ENCODE peak calls at places on chromosomes 5 and 9, in six cellular contexts. One of them, this sample, is unnamed.
A peak's percentile ranks its signal among the peaks of the same experiment; 100 is the strongest.

GRCh38 chr5:4868140-4868735 is 271.9 kb upstream of the ADAMTS16 start:
- DNase-seq in SJSA1: peak; percentile 39
- DNase-seq in lower lobe of right lung: peak; percentile 53
- DNase-seq in aorta: no peak
- DNase-seq in upper lobe of right lung: no peak
- DNase-seq in colonic mucosa: peak; percentile 54
- DNase-seq in this sample: no peak

GRCh38 chr5:135185461-135186075 is 151.5 kb upstream of the PITX1 start:
- DNase-seq in lower lobe of right lung: no peak
- DNase-seq in aorta: no peak
- DNase-seq in colonic mucosa: peak; percentile 48
- DNase-seq in upper lobe of right lung: no peak
- DNase-seq in SJSA1: peak; percentile 41
- DNase-seq in this sample: no peak

GRCh38 chr5:148457183-148457620 is 73.4 kb downstream of the FBXO38 start:
- DNase-seq in lower lobe of right lung: no peak
- DNase-seq in SJSA1: no peak
- DNase-seq in upper lobe of right lung: no peak
- DNase-seq in aorta: no peak
- DNase-seq in colonic mucosa: no peak
- DNase-seq in this sample: no peak

GRCh38 chr9:124788542-124789217 is 11.7 kb downstream of the OLFML2A start:
- DNase-seq in colonic mucosa: no peak
- DNase-seq in aorta: no peak
- DNase-seq in SJSA1: no peak
- DNase-seq in lower lobe of right lung: no peak
- DNase-seq in upper lobe of right lung: peak; percentile 16
- DNase-seq in this sample: peak; percentile 32

GRCh38 chr9:77028478-77028877 is 9.0 kb downstream of the FOXB2 start:
- DNase-seq in SJSA1: no peak
- DNase-seq in colonic mucosa: no peak
- DNase-seq in aorta: no peak
- DNase-seq in lower lobe of right lung: no peak
- DNase-seq in upper lobe of right lung: no peak
- DNase-seq in this sample: no peak

GRCh38 chr5:11182441-11183080 is 421.5 kb upstream of the DAP start:
- DNase-seq in lower lobe of right lung: no peak
- DNase-seq in colonic mucosa: no peak
- DNase-seq in aorta: no peak
- DNase-seq in upper lobe of right lung: no peak
- DNase-seq in SJSA1: peak; percentile 49
- DNase-seq in this sample: no peak

GRCh38 chr9:114141553-114142548 is 13.5 kb upstream of the COL27A1 start:
- DNase-seq in aorta: no peak
- DNase-seq in colonic mucosa: no peak
- DNase-seq in upper lobe of right lung: no peak
- DNase-seq in lower lobe of right lung: no peak
- DNase-seq in SJSA1: no peak
- DNase-seq in this sample: no peak

GRCh38 chr5:139388198-139388821 is 1.4 kb downstream of the MZB1 start:
- DNase-seq in aorta: no peak
- DNase-seq in colonic mucosa: peak; percentile 89
- DNase-seq in lower lobe of right lung: no peak
- DNase-seq in upper lobe of right lung: peak; percentile 63
- DNase-seq in SJSA1: no peak
- DNase-seq in this sample: no peak

GRCh38 chr9:121331992-121332685 is 37.9 kb downstream of the STOM start:
- DNase-seq in aorta: peak; percentile 54
- DNase-seq in lower lobe of right lung: no peak
- DNase-seq in colonic mucosa: no peak
- DNase-seq in upper lobe of right lung: no peak
- DNase-seq in SJSA1: peak; percentile 12
- DNase-seq in this sample: no peak

GRCh38 chr9:79246170-79246569 is 325.6 kb upstream of the TLE4 start:
- DNase-seq in SJSA1: no peak
- DNase-seq in aorta: no peak
- DNase-seq in lower lobe of right lung: no peak
- DNase-seq in colonic mucosa: no peak
- DNase-seq in upper lobe of right lung: no peak
- DNase-seq in this sample: no peak

GRCh38 chr5:96250782-96251181 is 182.3 kb downstream of the PCSK1 start:
- DNase-seq in aorta: no peak
- DNase-seq in SJSA1: no peak
- DNase-seq in lower lobe of right lung: no peak
- DNase-seq in upper lobe of right lung: no peak
- DNase-seq in colonic mucosa: no peak
- DNase-seq in this sample: no peak

GRCh38 chr5:88692979-88693932 is 189.7 kb downstream of the MEF2C start:
- DNase-seq in upper lobe of right lung: no peak
- DNase-seq in aorta: no peak
- DNase-seq in colonic mucosa: no peak
- DNase-seq in lower lobe of right lung: no peak
- DNase-seq in SJSA1: no peak
- DNase-seq in this sample: no peak

GRCh38 chr5:88688981-88689661 is 193.9 kb downstream of the MEF2C start:
- DNase-seq in upper lobe of right lung: no peak
- DNase-seq in SJSA1: no peak
- DNase-seq in lower lobe of right lung: no peak
- DNase-seq in colonic mucosa: no peak
- DNase-seq in aorta: no peak
- DNase-seq in this sample: no peak

GRCh38 chr5:88689662-88690351 is 193.2 kb downstream of the MEF2C start:
- DNase-seq in colonic mucosa: no peak
- DNase-seq in SJSA1: no peak
- DNase-seq in aorta: no peak
- DNase-seq in lower lobe of right lung: no peak
- DNase-seq in upper lobe of right lung: no peak
- DNase-seq in this sample: no peak

GRCh38 chr5:88691945-88692868 is 190.8 kb downstream of the MEF2C start:
- DNase-seq in colonic mucosa: no peak
- DNase-seq in SJSA1: no peak
- DNase-seq in upper lobe of right lung: no peak
- DNase-seq in lower lobe of right lung: no peak
- DNase-seq in aorta: no peak
- DNase-seq in this sample: no peak

DNA sequence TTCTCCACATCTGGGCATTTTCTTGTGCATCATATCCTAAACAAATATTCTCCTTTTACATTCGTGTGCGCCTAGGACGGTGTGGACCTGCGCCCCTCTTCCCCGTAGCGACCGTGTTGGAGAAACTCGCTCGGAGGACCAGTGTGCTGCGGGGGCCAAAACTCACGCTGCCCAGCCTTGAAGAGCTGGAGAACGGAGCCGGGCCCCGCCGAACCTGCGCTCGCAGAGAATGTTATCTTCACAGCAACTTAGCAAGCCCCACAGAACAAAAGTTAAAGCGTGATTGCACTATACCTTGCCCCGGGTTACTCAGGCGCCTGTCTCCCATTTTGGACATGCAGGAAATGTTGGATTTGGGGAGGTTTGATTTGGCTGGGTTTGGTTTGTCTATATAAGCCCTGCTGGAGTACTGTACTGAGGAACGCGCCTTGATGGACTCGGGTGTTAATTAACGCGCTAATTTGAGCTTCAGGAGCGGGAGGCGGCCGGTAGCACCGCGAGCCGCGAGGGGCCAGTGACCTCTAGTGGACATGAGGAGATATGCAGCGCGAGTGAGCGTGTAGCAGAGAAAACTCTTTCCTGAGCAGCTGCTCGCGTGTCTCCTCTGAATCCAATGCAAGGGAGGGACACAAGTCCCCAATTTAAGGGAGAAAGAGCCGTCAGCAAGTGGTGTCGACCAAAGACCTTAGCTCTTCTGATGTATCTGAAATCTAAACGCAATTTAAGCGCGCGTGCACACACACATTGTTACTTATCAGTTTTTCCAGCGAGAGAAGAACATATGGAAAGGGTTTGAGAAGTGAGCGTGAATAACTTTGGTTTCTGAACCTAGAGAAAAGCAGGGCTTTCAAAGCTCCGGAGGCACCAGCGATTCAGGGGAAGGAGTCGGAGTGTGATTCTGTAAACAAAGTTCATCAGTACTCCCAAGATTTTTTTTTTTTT is 192.1 kb downstream of the MEF2C start:
- DNase-seq in SJSA1: peak; percentile 72
- DNase-seq in upper lobe of right lung: peak; percentile 80
- DNase-seq in lower lobe of right lung: peak; percentile 82
- DNase-seq in colonic mucosa: peak; percentile 70
- DNase-seq in aorta: peak; percentile 67
- DNase-seq in this sample: peak; percentile 55
- H3K27me3 ChIP-seq in SJSA1: no peaks in the 10 kb centered on the region
- H3K27me3 ChIP-seq in upper lobe of right lung: peaks cover 100% of the 10 kb centered on the region
- H3K27me3 ChIP-seq in lower lobe of right lung: peaks cover 99% of the 10 kb centered on the region
- H3K27me3 ChIP-seq in colonic mucosa: peaks cover 96% of the 10 kb centered on the region
- H3K27me3 ChIP-seq in aorta: peaks cover 2% of the 10 kb centered on the region
- H3K27me3 ChIP-seq in this sample: no peaks in the 10 kb centered on the region

DNA sequence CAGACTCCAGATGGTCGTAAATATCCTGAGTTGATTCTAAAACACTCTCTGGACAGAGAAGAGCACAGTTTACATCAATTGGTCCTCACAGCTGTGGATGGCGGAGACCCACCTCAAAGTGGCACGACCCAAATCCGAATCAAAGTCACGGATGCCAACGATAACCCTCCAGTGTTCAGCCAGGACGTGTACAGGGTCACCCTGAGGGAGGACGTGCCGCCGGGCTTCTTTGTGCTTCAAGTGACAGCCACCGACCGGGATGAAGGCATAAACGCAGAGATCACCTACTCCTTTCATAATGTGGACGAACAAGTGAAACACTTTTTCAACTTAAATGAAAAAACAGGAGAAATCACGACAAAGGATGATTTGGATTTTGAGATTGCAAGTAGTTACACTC is 891 bp downstream of the PCDHGB2 start:
- DNase-seq in SJSA1: no peak
- DNase-seq in upper lobe of right lung: no peak
- DNase-seq in aorta: no peak
- DNase-seq in colonic mucosa: no peak
- DNase-seq in lower lobe of right lung: no peak
- DNase-seq in this sample: no peak
- H3K9me3 ChIP-seq in SJSA1: peaks cover 32% of the 10 kb centered on the region
- H3K9me3 ChIP-seq in upper lobe of right lung: peaks cover 27% of the 10 kb centered on the region
- H3K9me3 ChIP-seq in aorta: peaks cover 46% of the 10 kb centered on the region
- H3K9me3 ChIP-seq in colonic mucosa: no peaks in the 10 kb centered on the region
- H3K9me3 ChIP-seq in lower lobe of right lung: peaks cover 78% of the 10 kb centered on the region
- H3K9me3 ChIP-seq in this sample: peaks cover 91% of the 10 kb centered on the region

DNA sequence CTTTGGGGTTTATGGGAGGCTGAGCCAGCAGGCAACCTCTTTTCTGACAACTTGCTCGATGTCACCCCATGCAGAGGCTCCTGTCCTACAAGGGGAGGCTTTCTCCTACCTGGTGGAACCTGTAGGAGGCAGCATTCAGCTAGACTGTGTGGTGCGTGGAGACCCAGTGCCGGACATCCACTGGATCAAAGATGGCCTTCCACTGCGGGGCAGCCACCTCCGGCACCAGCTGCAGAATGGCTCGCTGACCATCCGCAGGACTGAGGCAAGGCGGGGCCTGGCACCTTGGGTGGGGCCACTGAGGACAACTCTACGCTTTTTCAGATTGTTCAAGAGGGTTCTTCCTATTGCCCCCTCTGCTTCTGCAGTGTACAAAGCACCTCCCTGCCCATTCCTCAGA is 36.1 kb upstream of the ASS1 start:
- DNase-seq in aorta: no peak
- DNase-seq in SJSA1: no peak
- DNase-seq in lower lobe of right lung: no peak
- DNase-seq in colonic mucosa: no peak
- DNase-seq in upper lobe of right lung: no peak
- DNase-seq in this sample: no peak
- H3K27me3 ChIP-seq in aorta: no peaks in the 10 kb centered on the region
- H3K27me3 ChIP-seq in SJSA1: no peaks in the 10 kb centered on the region
- H3K27me3 ChIP-seq in lower lobe of right lung: no peaks in the 10 kb centered on the region
- H3K27me3 ChIP-seq in colonic mucosa: no peaks in the 10 kb centered on the region
- H3K27me3 ChIP-seq in upper lobe of right lung: no peaks in the 10 kb centered on the region
- H3K27me3 ChIP-seq in this sample: no peaks in the 10 kb centered on the region

GRCh38 chr5:119257613-119258012 is 98.2 kb upstream of the TNFAIP8 start:
- DNase-seq in colonic mucosa: no peak
- DNase-seq in aorta: no peak
- DNase-seq in SJSA1: no peak
- DNase-seq in upper lobe of right lung: no peak
- DNase-seq in lower lobe of right lung: no peak
- DNase-seq in this sample: no peak
- H3K9me3 ChIP-seq in colonic mucosa: no peaks in the 10 kb centered on the region
- H3K9me3 ChIP-seq in aorta: no peaks in the 10 kb centered on the region
- H3K9me3 ChIP-seq in SJSA1: peaks cover 8% of the 10 kb centered on the region
- H3K9me3 ChIP-seq in upper lobe of right lung: no peaks in the 10 kb centered on the region
- H3K9me3 ChIP-seq in lower lobe of right lung: peaks cover 4% of the 10 kb centered on the region
- H3K9me3 ChIP-seq in this sample: peaks cover 6% of the 10 kb centered on the region

GRCh38 chr5:32017638-32018429 is 156.3 kb downstream of the GOLPH3 start:
- DNase-seq in lower lobe of right lung: no peak
- DNase-seq in SJSA1: no peak
- DNase-seq in aorta: no peak
- DNase-seq in upper lobe of right lung: no peak
- DNase-seq in colonic mucosa: no peak
- DNase-seq in this sample: no peak

GRCh38 chr5:32008746-32009145 is 165.4 kb downstream of the GOLPH3 start:
- DNase-seq in lower lobe of right lung: no peak
- DNase-seq in aorta: no peak
- DNase-seq in colonic mucosa: no peak
- DNase-seq in SJSA1: no peak
- DNase-seq in upper lobe of right lung: no peak
- DNase-seq in this sample: no peak

GRCh38 chr5:32018476-32019436 is 155.4 kb downstream of the GOLPH3 start:
- DNase-seq in upper lobe of right lung: no peak
- DNase-seq in SJSA1: no peak
- DNase-seq in lower lobe of right lung: no peak
- DNase-seq in aorta: no peak
- DNase-seq in colonic mucosa: no peak
- DNase-seq in this sample: no peak

GRCh38 chr5:32014345-32014744 is 159.8 kb downstream of the GOLPH3 start:
- DNase-seq in colonic mucosa: no peak
- DNase-seq in lower lobe of right lung: no peak
- DNase-seq in upper lobe of right lung: no peak
- DNase-seq in SJSA1: no peak
- DNase-seq in aorta: no peak
- DNase-seq in this sample: no peak

GRCh38 chr5:32013658-32014057 is 160.5 kb downstream of the GOLPH3 start:
- DNase-seq in colonic mucosa: no peak
- DNase-seq in aorta: no peak
- DNase-seq in SJSA1: no peak
- DNase-seq in upper lobe of right lung: no peak
- DNase-seq in lower lobe of right lung: no peak
- DNase-seq in this sample: no peak
- H3K27me3 ChIP-seq in colonic mucosa: no peaks in the 10 kb centered on the region
- H3K27me3 ChIP-seq in aorta: no peaks in the 10 kb centered on the region
- H3K27me3 ChIP-seq in SJSA1: no peaks in the 10 kb centered on the region
- H3K27me3 ChIP-seq in upper lobe of right lung: no peaks in the 10 kb centered on the region
- H3K27me3 ChIP-seq in lower lobe of right lung: no peaks in the 10 kb centered on the region
- H3K27me3 ChIP-seq in this sample: no peaks in the 10 kb centered on the region

GRCh38 chr5:55437452-55437851 is 97.3 kb downstream of the PLPP1 start:
- DNase-seq in aorta: no peak
- DNase-seq in upper lobe of right lung: no peak
- DNase-seq in SJSA1: no peak
- DNase-seq in lower lobe of right lung: no peak
- DNase-seq in colonic mucosa: no peak
- DNase-seq in this sample: no peak
- H3K9me3 ChIP-seq in aorta: no peaks in the 10 kb centered on the region
- H3K9me3 ChIP-seq in upper lobe of right lung: no peaks in the 10 kb centered on the region
- H3K9me3 ChIP-seq in SJSA1: no peaks in the 10 kb centered on the region
- H3K9me3 ChIP-seq in lower lobe of right lung: no peaks in the 10 kb centered on the region
- H3K9me3 ChIP-seq in colonic mucosa: no peaks in the 10 kb centered on the region
- H3K9me3 ChIP-seq in this sample: no peaks in the 10 kb centered on the region

GRCh38 chr5:110094559-110094958 is 404.8 kb downstream of the MAN2A1 start:
- DNase-seq in SJSA1: no peak
- DNase-seq in colonic mucosa: no peak
- DNase-seq in lower lobe of right lung: no peak
- DNase-seq in aorta: no peak
- DNase-seq in upper lobe of right lung: no peak
- DNase-seq in this sample: no peak
- H3K27me3 ChIP-seq in SJSA1: no peaks in the 10 kb centered on the region
- H3K27me3 ChIP-seq in colonic mucosa: no peaks in the 10 kb centered on the region
- H3K27me3 ChIP-seq in lower lobe of right lung: no peaks in the 10 kb centered on the region
- H3K27me3 ChIP-seq in aorta: no peaks in the 10 kb centered on the region
- H3K27me3 ChIP-seq in upper lobe of right lung: no peaks in the 10 kb centered on the region
- H3K27me3 ChIP-seq in this sample: no peaks in the 10 kb centered on the region